ENCODE peak calls at places on chromosomes 2 and 18, in seven cellular contexts. One of them, this sample, is unnamed.
A peak's percentile ranks its signal among the peaks of the same experiment; 100 is the strongest.

GRCh38 chr2:172710584-172711024 is 25.0 kb upstream of the RAPGEF4 start:
- DNase-seq in fibroblast of pulmonary artery: peak; percentile 56
- DNase-seq in CD8-positive, alpha-beta T cell: peak; percentile 49
- DNase-seq in Calu3: peak; percentile 65
- DNase-seq in GM13976: peak; percentile 58
- DNase-seq in heart right ventricle: no peak
- DNase-seq in MCF 10A: peak; percentile 80
- DNase-seq in this sample: peak; percentile 21

GRCh38 chr2:184336688-184337087 is 261.6 kb upstream of the ZNF804A start:
- DNase-seq in fibroblast of pulmonary artery: peak; percentile 4
- DNase-seq in MCF 10A: peak; percentile 33
- DNase-seq in GM13976: no peak
- DNase-seq in CD8-positive, alpha-beta T cell: no peak
- DNase-seq in Calu3: no peak
- DNase-seq in heart right ventricle: no peak
- DNase-seq in this sample: no peak

GRCh38 chr2:23705771-23706612 is 220.9 kb downstream of the ATAD2B start:
- DNase-seq in GM13976: no peak
- DNase-seq in Calu3: no peak
- DNase-seq in CD8-positive, alpha-beta T cell: no peak
- DNase-seq in MCF 10A: no peak
- DNase-seq in fibroblast of pulmonary artery: no peak
- DNase-seq in heart right ventricle: no peak
- DNase-seq in this sample: no peak

GRCh38 chr2:112666764-112667122 is 21.0 kb downstream of the SLC20A1 start:
- DNase-seq in GM13976: no peak
- DNase-seq in heart right ventricle: no peak
- DNase-seq in Calu3: no peak
- DNase-seq in fibroblast of pulmonary artery: peak; percentile 42
- DNase-seq in CD8-positive, alpha-beta T cell: no peak
- DNase-seq in MCF 10A: no peak
- DNase-seq in this sample: no peak

GRCh38 chr2:162072976-162073775 is 839 bp downstream of the DPP4 start:
- DNase-seq in GM13976: no peak
- DNase-seq in MCF 10A: no peak
- DNase-seq in Calu3: peak; percentile 13
- DNase-seq in heart right ventricle: peak; percentile 15
- DNase-seq in fibroblast of pulmonary artery: no peak
- DNase-seq in CD8-positive, alpha-beta T cell: peak; percentile 14
- DNase-seq in this sample: no peak

GRCh38 chr2:216803803-216804202 is 56.1 kb downstream of the TNP1 start:
- DNase-seq in MCF 10A: no peak
- DNase-seq in GM13976: no peak
- DNase-seq in CD8-positive, alpha-beta T cell: no peak
- DNase-seq in heart right ventricle: peak; percentile 59
- DNase-seq in Calu3: no peak
- DNase-seq in fibroblast of pulmonary artery: no peak
- DNase-seq in this sample: no peak

GRCh38 chr2:171523339-171523931 is 1.2 kb downstream of the CYBRD1 start:
- DNase-seq in MCF 10A: peak; percentile 77
- DNase-seq in heart right ventricle: peak; percentile 77
- DNase-seq in Calu3: peak; percentile 41
- DNase-seq in GM13976: peak; percentile 50
- DNase-seq in fibroblast of pulmonary artery: peak; percentile 81
- DNase-seq in CD8-positive, alpha-beta T cell: peak; percentile 11
- DNase-seq in this sample: peak; percentile 70

GRCh38 chr2:129885735-129886134 is 93.7 kb upstream of the RAB6C start:
- DNase-seq in Calu3: no peak
- DNase-seq in fibroblast of pulmonary artery: no peak
- DNase-seq in GM13976: no peak
- DNase-seq in CD8-positive, alpha-beta T cell: no peak
- DNase-seq in heart right ventricle: no peak
- DNase-seq in MCF 10A: no peak
- DNase-seq in this sample: no peak

GRCh38 chr18:36814994-36815393 is 13.8 kb downstream of the TPGS2 start:
- DNase-seq in CD8-positive, alpha-beta T cell: no peak
- DNase-seq in Calu3: no peak
- DNase-seq in fibroblast of pulmonary artery: no peak
- DNase-seq in MCF 10A: no peak
- DNase-seq in GM13976: no peak
- DNase-seq in heart right ventricle: peak; percentile 5
- DNase-seq in this sample: no peak

GRCh38 chr2:8682719-8683667 is 1.1 kb downstream of the ID2 start:
- DNase-seq in GM13976: no peak
- DNase-seq in fibroblast of pulmonary artery: peak; percentile 53
- DNase-seq in Calu3: peak; percentile 30
- DNase-seq in heart right ventricle: no peak
- DNase-seq in MCF 10A: peak; percentile 59
- DNase-seq in CD8-positive, alpha-beta T cell: peak; percentile 47
- DNase-seq in this sample: peak; percentile 51

GRCh38 chr18:5518899-5519371 is 24.9 kb downstream of the EPB41L3 start:
- DNase-seq in GM13976: no peak
- DNase-seq in heart right ventricle: no peak
- DNase-seq in Calu3: no peak
- DNase-seq in fibroblast of pulmonary artery: peak; percentile 90
- DNase-seq in CD8-positive, alpha-beta T cell: no peak
- DNase-seq in MCF 10A: peak; percentile 39
- DNase-seq in this sample: no peak

GRCh38 chr2:177748360-177748759 is 324.2 kb downstream of the PDE11A start:
- DNase-seq in Calu3: no peak
- DNase-seq in MCF 10A: no peak
- DNase-seq in heart right ventricle: no peak
- DNase-seq in GM13976: no peak
- DNase-seq in CD8-positive, alpha-beta T cell: no peak
- DNase-seq in fibroblast of pulmonary artery: no peak
- DNase-seq in this sample: no peak

GRCh38 chr2:70936165-70936978 is 672 bp downstream of the ATP6V1B1 start:
- DNase-seq in heart right ventricle: no peak
- DNase-seq in GM13976: peak; percentile 9
- DNase-seq in Calu3: no peak
- DNase-seq in MCF 10A: no peak
- DNase-seq in CD8-positive, alpha-beta T cell: no peak
- DNase-seq in fibroblast of pulmonary artery: no peak
- DNase-seq in this sample: no peak

GRCh38 chr18:70243545-70243944 is 38.1 kb upstream of the RTTN start:
- DNase-seq in CD8-positive, alpha-beta T cell: no peak
- DNase-seq in heart right ventricle: no peak
- DNase-seq in GM13976: no peak
- DNase-seq in Calu3: no peak
- DNase-seq in fibroblast of pulmonary artery: no peak
- DNase-seq in MCF 10A: no peak
- DNase-seq in this sample: no peak

GRCh38 chr2:215712850-215713230 is 277.0 kb upstream of the FN1 start:
- DNase-seq in fibroblast of pulmonary artery: no peak
- DNase-seq in CD8-positive, alpha-beta T cell: no peak
- DNase-seq in GM13976: no peak
- DNase-seq in MCF 10A: no peak
- DNase-seq in heart right ventricle: no peak
- DNase-seq in Calu3: no peak
- DNase-seq in this sample: no peak

GRCh38 chr2:119772128-119772527 is 12.4 kb downstream of the PTPN4 start:
- DNase-seq in heart right ventricle: no peak
- DNase-seq in MCF 10A: no peak
- DNase-seq in fibroblast of pulmonary artery: peak; percentile 10
- DNase-seq in Calu3: no peak
- DNase-seq in GM13976: no peak
- DNase-seq in CD8-positive, alpha-beta T cell: no peak
- DNase-seq in this sample: no peak

GRCh38 chr2:25349397-25349796 is 7.7 kb upstream of the DNMT3A start:
- DNase-seq in MCF 10A: peak; percentile 34
- DNase-seq in GM13976: no peak
- DNase-seq in Calu3: no peak
- DNase-seq in fibroblast of pulmonary artery: peak; percentile 74
- DNase-seq in CD8-positive, alpha-beta T cell: no peak
- DNase-seq in heart right ventricle: no peak
- DNase-seq in this sample: no peak

GRCh38 chr2:33131108-33131507 is 184.4 kb downstream of the LTBP1 start:
- DNase-seq in Calu3: no peak
- DNase-seq in MCF 10A: no peak
- DNase-seq in CD8-positive, alpha-beta T cell: no peak
- DNase-seq in GM13976: no peak
- DNase-seq in heart right ventricle: no peak
- DNase-seq in fibroblast of pulmonary artery: no peak
- DNase-seq in this sample: no peak

GRCh38 chr2:9025746-9026145 is 22.3 kb upstream of the MBOAT2 start:
- DNase-seq in heart right ventricle: no peak
- DNase-seq in Calu3: no peak
- DNase-seq in CD8-positive, alpha-beta T cell: no peak
- DNase-seq in fibroblast of pulmonary artery: no peak
- DNase-seq in MCF 10A: no peak
- DNase-seq in GM13976: no peak
- DNase-seq in this sample: no peak

GRCh38 chr2:90209806-90210205 is 1518.3 kb downstream of the RPIA start:
- DNase-seq in MCF 10A: no peak
- DNase-seq in fibroblast of pulmonary artery: no peak
- DNase-seq in Calu3: no peak
- DNase-seq in CD8-positive, alpha-beta T cell: no peak
- DNase-seq in heart right ventricle: no peak
- DNase-seq in GM13976: no peak
- DNase-seq in this sample: no peak

GRCh38 chr2:12607971-12608370 is 108.8 kb upstream of the TRIB2 start:
- DNase-seq in GM13976: no peak
- DNase-seq in CD8-positive, alpha-beta T cell: no peak
- DNase-seq in heart right ventricle: no peak
- DNase-seq in fibroblast of pulmonary artery: no peak
- DNase-seq in Calu3: no peak
- DNase-seq in MCF 10A: peak; percentile 28
- DNase-seq in this sample: no peak

GRCh38 chr18:35497006-35497333 is 790 bp downstream of the INO80C start:
- DNase-seq in fibroblast of pulmonary artery: peak; percentile 60
- DNase-seq in GM13976: no peak
- DNase-seq in heart right ventricle: no peak
- DNase-seq in Calu3: no peak
- DNase-seq in CD8-positive, alpha-beta T cell: no peak
- DNase-seq in MCF 10A: no peak
- DNase-seq in this sample: no peak

GRCh38 chr2:60453301-60453700 is 100.2 kb downstream of the BCL11A start:
- DNase-seq in heart right ventricle: no peak
- DNase-seq in MCF 10A: no peak
- DNase-seq in Calu3: no peak
- DNase-seq in fibroblast of pulmonary artery: no peak
- DNase-seq in CD8-positive, alpha-beta T cell: no peak
- DNase-seq in GM13976: no peak
- DNase-seq in this sample: no peak

DNA sequence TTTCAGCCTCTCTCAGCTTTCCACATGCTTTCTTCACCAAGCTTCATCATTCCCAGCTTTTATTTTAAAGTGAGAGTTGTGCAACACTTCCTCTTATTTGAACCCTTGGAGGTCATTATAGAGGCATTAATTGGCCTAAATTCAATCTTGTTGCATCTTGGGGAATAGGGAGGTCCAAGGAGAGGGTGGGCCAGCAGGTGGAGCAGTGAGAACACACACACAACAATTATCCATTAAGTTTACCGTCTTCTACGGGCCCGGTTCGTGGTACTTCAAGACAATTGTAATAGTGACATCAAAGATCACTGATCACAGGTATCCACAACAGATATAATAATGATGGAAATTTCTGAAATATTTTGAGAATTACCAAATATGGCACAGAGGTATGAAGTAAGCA is 457.2 kb upstream of the SMIM21 start:
- DNase-seq in Calu3: no peak
- DNase-seq in fibroblast of pulmonary artery: no peak
- DNase-seq in MCF 10A: no peak
- DNase-seq in GM13976: no peak
- DNase-seq in CD8-positive, alpha-beta T cell: no peak
- DNase-seq in heart right ventricle: peak; percentile 8
- DNase-seq in this sample: no peak
- TF ChIP-seq CTCF in Calu3: no peak
- TF ChIP-seq CTCF in fibroblast of pulmonary artery: no peak
- TF ChIP-seq CTCF in MCF 10A: no peak
- TF ChIP-seq CTCF in GM13976: no peak
- TF ChIP-seq CTCF in CD8-positive, alpha-beta T cell: no peak
- TF ChIP-seq CTCF in heart right ventricle: peak; percentile 39
- TF ChIP-seq CTCF in this sample: no peak

DNA sequence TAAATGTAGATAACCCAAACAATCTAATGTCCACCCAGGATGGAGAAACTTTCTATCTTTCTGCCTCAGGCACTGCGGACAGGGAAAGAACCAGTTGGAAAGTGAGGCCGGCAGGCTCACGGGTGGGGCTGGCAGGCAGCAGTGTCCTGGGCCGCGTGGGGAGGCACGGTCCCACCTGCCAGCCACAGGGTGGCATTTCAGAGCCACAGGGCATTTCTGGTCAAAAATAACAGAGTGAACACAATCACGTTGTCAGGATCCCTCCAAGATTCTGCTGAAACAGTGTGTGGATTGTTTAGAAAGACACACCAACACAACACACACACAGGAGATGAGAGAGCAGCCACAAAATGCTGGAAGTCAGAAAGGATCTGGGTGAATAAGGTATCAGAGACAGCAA is 174.1 kb downstream of the HDAC4 start:
- DNase-seq in CD8-positive, alpha-beta T cell: no peak
- DNase-seq in Calu3: peak; percentile 6
- DNase-seq in MCF 10A: no peak
- DNase-seq in heart right ventricle: no peak
- DNase-seq in GM13976: no peak
- DNase-seq in fibroblast of pulmonary artery: no peak
- DNase-seq in this sample: no peak
- TF ChIP-seq CTCF in CD8-positive, alpha-beta T cell: no peak
- TF ChIP-seq CTCF in Calu3: no peak
- TF ChIP-seq CTCF in MCF 10A: no peak
- TF ChIP-seq CTCF in heart right ventricle: peak; percentile 19
- TF ChIP-seq CTCF in GM13976: no peak
- TF ChIP-seq CTCF in fibroblast of pulmonary artery: no peak
- TF ChIP-seq CTCF in this sample: no peak

DNA sequence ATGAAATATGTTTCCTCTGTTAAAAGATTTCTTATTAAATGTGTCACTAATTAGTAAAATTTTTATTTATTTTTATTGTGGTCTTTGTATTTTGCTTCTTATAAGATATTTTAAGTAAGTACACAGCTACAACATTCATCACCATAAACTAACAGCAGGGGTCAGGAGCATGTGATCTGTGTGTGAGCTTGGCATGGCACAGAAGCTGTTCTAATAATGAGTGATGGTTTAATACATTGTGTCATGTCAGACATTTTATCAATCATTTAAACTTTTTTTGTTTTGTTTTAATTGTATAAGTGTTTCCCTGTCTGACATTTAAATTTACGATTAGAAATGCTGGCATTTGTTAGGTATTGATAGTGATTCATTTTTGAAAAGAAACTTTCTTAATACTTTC is 585.4 kb downstream of the DSC3 start:
- DNase-seq in fibroblast of pulmonary artery: no peak
- DNase-seq in GM13976: no peak
- DNase-seq in MCF 10A: peak; percentile 18
- DNase-seq in CD8-positive, alpha-beta T cell: no peak
- DNase-seq in Calu3: peak; percentile 2
- DNase-seq in heart right ventricle: no peak
- DNase-seq in this sample: no peak
- TF ChIP-seq CTCF in fibroblast of pulmonary artery: no peak
- TF ChIP-seq CTCF in GM13976: no peak
- TF ChIP-seq CTCF in MCF 10A: no peak
- TF ChIP-seq CTCF in CD8-positive, alpha-beta T cell: no peak
- TF ChIP-seq CTCF in Calu3: no peak
- TF ChIP-seq CTCF in heart right ventricle: no peak
- TF ChIP-seq CTCF in this sample: no peak

DNA sequence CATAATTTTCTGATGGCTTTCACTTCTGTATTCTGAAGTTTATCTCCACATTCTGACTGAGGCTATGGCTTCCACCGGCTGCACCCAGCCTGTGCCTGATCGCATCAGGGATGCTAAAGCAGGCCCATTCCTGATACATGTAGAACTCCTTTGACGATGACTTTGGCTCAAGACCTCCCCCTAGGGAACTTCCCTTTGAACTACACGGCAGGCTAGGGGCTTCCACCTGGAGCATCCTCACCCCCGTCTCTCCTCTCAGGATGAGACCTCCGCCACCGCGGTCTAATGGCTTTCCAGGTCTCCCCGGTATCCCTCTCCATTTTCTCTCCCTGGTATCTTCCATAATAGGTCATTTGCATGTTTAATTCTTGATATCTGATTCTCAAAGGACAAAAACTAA is 214.9 kb upstream of the CHST9 start:
- DNase-seq in GM13976: no peak
- DNase-seq in heart right ventricle: no peak
- DNase-seq in Calu3: peak; percentile 37
- DNase-seq in fibroblast of pulmonary artery: no peak
- DNase-seq in CD8-positive, alpha-beta T cell: no peak
- DNase-seq in MCF 10A: peak; percentile 14
- DNase-seq in this sample: no peak
- TF ChIP-seq CTCF in GM13976: no peak
- TF ChIP-seq CTCF in heart right ventricle: no peak
- TF ChIP-seq CTCF in Calu3: peak; percentile 49
- TF ChIP-seq CTCF in fibroblast of pulmonary artery: no peak
- TF ChIP-seq CTCF in CD8-positive, alpha-beta T cell: no peak
- TF ChIP-seq CTCF in MCF 10A: no peak
- TF ChIP-seq CTCF in this sample: peak; percentile 12

This sample was measured in GM12865.